ENCODE peak calls at places on chromosomes 4 and X, in four cellular contexts. T, Q, G and A are unnamed samples.
A peak's percentile ranks its signal among the peaks of the same experiment; 100 is the strongest.

GRCh38 chrX:69177511-69178162 is 12.4 kb upstream of the PJA1 start:
- DNase-seq in T (no peak), Q (no peak), G (no peak), A (no peak)

GRCh38 chr4:18109677-18110076 is 88.1 kb upstream of the LCORL start:
- DNase-seq in T (no peak), Q (no peak), G (no peak), A (no peak)

GRCh38 chr4:7687796-7688195 is 251.9 kb downstream of the AFAP1 start:
- DNase-seq in T (no peak), Q (no peak), G (no peak), A (no peak)

GRCh38 chrX:118577041-118577440 is 81.4 kb downstream of the DOCK11 start:
- DNase-seq in T (no peak), Q (peak; percentile 55), G (peak; percentile 67), A (no peak)

GRCh38 chr4:115171220-115171619 is 57.8 kb upstream of the NDST4 start:
- DNase-seq in T (no peak), Q (no peak), G (no peak), A (no peak)

GRCh38 chr4:14856076-14856926 is 146.0 kb upstream of the CPEB2 start:
- DNase-seq in T (no peak), Q (no peak), G (no peak), A (no peak)

GRCh38 chr4:71113294-71113693 is 119.8 kb downstream of the DCK start:
- DNase-seq in T (no peak), Q (no peak), G (no peak), A (no peak)

GRCh38 chr4:18882468-18882867 is 860.9 kb upstream of the LCORL start:
- DNase-seq in T (no peak), Q (no peak), G (no peak), A (no peak)

GRCh38 chr4:6019316-6020263 is 1.4 kb upstream of the C4orf50 start:
- DNase-seq in T (no peak), Q (no peak), G (no peak), A (peak; percentile 30)

GRCh38 chr4:78056265-78057129 is 626 bp upstream of the FRAS1 start:
- DNase-seq in T (no peak), Q (peak; percentile 53), G (peak; percentile 70), A (no peak)

GRCh38 chr4:137124278-137124932 is 407.9 kb downstream of the PCDH18 start:
- DNase-seq in T (no peak), Q (no peak), G (no peak), A (no peak)

GRCh38 chr4:6618386-6619115 is 21.9 kb upstream of the MRFAP1 start:
- DNase-seq in T (no peak), Q (no peak), G (no peak), A (no peak)

GRCh38 chrX:129979207-129979920 is 3.1 kb upstream of the BCORL1 start:
- DNase-seq in T (no peak), Q (no peak), G (no peak), A (peak; percentile 16)

GRCh38 chr4:43716721-43717395 is 731.8 kb downstream of the KCTD8 start:
- DNase-seq in T (no peak), Q (no peak), G (no peak), A (no peak)

GRCh38 chr4:108361886-108362285 is 193.2 kb upstream of the LEF1 start:
- DNase-seq in T (no peak), Q (no peak), G (no peak), A (no peak)

GRCh38 chrX:18401848-18402213 is 23.6 kb upstream of the CDKL5 start:
- DNase-seq in T (no peak), Q (no peak), G (no peak), A (no peak)

GRCh38 chr4:126604273-126604867 is 1028.4 kb upstream of the INTU start:
- DNase-seq in T (no peak), Q (no peak), G (no peak), A (no peak)

GRCh38 chrX:23548164-23548563 is 119.1 kb upstream of the PRDX4 start:
- DNase-seq in T (no peak), Q (no peak), G (no peak), A (no peak)

GRCh38 chrX:155028192-155028591 is 1.5 kb downstream of the FUNDC2 start:
- DNase-seq in T (no peak), Q (no peak), G (no peak), A (no peak)

GRCh38 chrX:75784689-75785491 is at the start of gene MAGEE2:
- DNase-seq in T (no peak), Q (peak; percentile 18), G (no peak), A (no peak)

GRCh38 chr4:6916587-6917444 is 7.2 kb downstream of the TBC1D14 start:
- DNase-seq in T (peak; percentile 57), Q (no peak), G (no peak), A (no peak)

GRCh38 chr4:15963568-15963967 is 593 bp upstream of the FGFBP2 start:
- DNase-seq in T (no peak), Q (no peak), G (no peak), A (no peak)

GRCh38 chr4:67250497-67250896 is 294.8 kb downstream of the CENPC start:
- DNase-seq in T (no peak), Q (no peak), G (no peak), A (no peak)

GRCh38 chr4:53361451-53361850 is 4.4 kb downstream of the SCFD2 start:
- DNase-seq in T (no peak), Q (no peak), G (no peak), A (no peak)

GRCh38 chr4:166144607-166145006 is 271.6 kb downstream of the TLL1 start:
- DNase-seq in T (no peak), Q (no peak), G (no peak), A (no peak)

GRCh38 chr4:95216636-95217035 is 332.1 kb downstream of the UNC5C start:
- DNase-seq in T (no peak), Q (no peak), G (no peak), A (no peak)

GRCh38 chr4:150960818-150961217 is 54.3 kb downstream of the LRBA start:
- DNase-seq in T (no peak), Q (no peak), G (no peak), A (no peak)

GRCh38 chrX:72475952-72476668 is 96.5 kb downstream of the HDAC8 start:
- DNase-seq in T (no peak), Q (no peak), G (no peak), A (no peak)

GRCh38 chr4:159048166-159048886 is 54.6 kb upstream of the RAPGEF2 start:
- DNase-seq in T (no peak), Q (peak; percentile 64), G (peak; percentile 71), A (no peak)

GRCh38 chr4:146507607-146508006 is 14.1 kb downstream of the SLC10A7 start:
- DNase-seq in T (no peak), Q (no peak), G (no peak), A (no peak)

GRCh38 chrX:40101430-40101802 is 3.7 kb upstream of the BCOR start:
- DNase-seq in T (no peak), Q (no peak), G (no peak), A (no peak)

GRCh38 chrX:107537815-107538214 is 88.4 kb downstream of the FRMPD3 start:
- DNase-seq in T (no peak), Q (no peak), G (no peak), A (no peak)

GRCh38 chrX:104137496-104137895 is 19.3 kb downstream of the SLC25A53 start:
- DNase-seq in T (no peak), Q (no peak), G (no peak), A (no peak)

GRCh38 chr4:121822796-121823504 is 733 bp downstream of the CCNA2 start:
- DNase-seq in T (no peak), Q (no peak), G (no peak), A (no peak)

GRCh38 chrX:47060708-47061107 is 17.5 kb upstream of the RGN start:
- DNase-seq in T (no peak), Q (no peak), G (no peak), A (no peak)
- H3K27ac ChIP-seq in T (no peak overlapping the region), Q (no peak overlapping the region), G (no peak overlapping the region), A (no peak overlapping the region)

GRCh38 chrX:2697741-2698294 is 6.7 kb downstream of the CD99 start:
- DNase-seq in T (no peak), Q (no peak), G (no peak), A (no peak)
- H3K27ac ChIP-seq in T (peak overlapping the region; percentile 39), Q (no peak overlapping the region), G (peak overlapping the region; percentile 63), A (no peak overlapping the region)

GRCh38 chr4:100348472-100348871 is 158.2 kb upstream of the DDIT4L start:
- DNase-seq in T (no peak), Q (no peak), G (no peak), A (no peak)

GRCh38 chr4:100347241-100347640 is 157.0 kb upstream of the DDIT4L start:
- DNase-seq in T (no peak), Q (no peak), G (no peak), A (no peak)
- H3K27ac ChIP-seq in T (no peak overlapping the region), Q (no peak overlapping the region), G (no peak overlapping the region), A (no peak overlapping the region)

DNA sequence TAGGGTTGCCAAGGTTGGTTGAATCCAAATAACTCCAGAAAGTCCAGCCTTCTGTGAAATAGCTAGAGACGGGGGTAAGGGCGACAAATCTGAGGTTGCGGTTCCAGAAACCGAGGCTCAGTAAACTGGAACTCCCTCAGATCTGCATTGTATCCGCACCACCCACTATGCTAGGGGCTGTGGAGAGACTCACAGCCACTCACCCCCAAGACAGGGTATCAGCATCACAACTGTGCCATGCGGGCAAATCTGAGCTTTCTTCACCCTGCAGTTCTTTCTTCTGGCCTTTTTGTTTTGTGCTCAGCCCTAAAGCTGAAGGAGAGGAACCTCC is 581 bp downstream of the CA5B start:
- DNase-seq in T (no peak), Q (no peak), G (no peak), A (no peak)
- H3K27ac ChIP-seq in T (peak overlapping the region; percentile 64), Q (no peak overlapping the region), G (no peak overlapping the region), A (no peak overlapping the region)

GRCh38 chrX:74107666-74108065 is 196.3 kb upstream of the ZCCHC13 start:
- DNase-seq in T (no peak), Q (no peak), G (no peak), A (no peak)

GRCh38 chrX:74104356-74105065 is 199.5 kb upstream of the ZCCHC13 start:
- DNase-seq in T (no peak), Q (no peak), G (no peak), A (no peak)
- H3K27ac ChIP-seq in T (no peak overlapping the region), Q (no peak overlapping the region), G (no peak overlapping the region), A (no peak overlapping the region)

GRCh38 chrX:137998619-137999018 is 432.7 kb downstream of the ZIC3 start:
- DNase-seq in T (no peak), Q (no peak), G (no peak), A (no peak)

GRCh38 chrX:138006176-138006575 is 440.2 kb downstream of the ZIC3 start:
- DNase-seq in T (no peak), Q (no peak), G (no peak), A (no peak)

GRCh38 chrX:137999542-137999941 is 433.6 kb downstream of the ZIC3 start:
- DNase-seq in T (no peak), Q (no peak), G (no peak), A (no peak)

GRCh38 chrX:137999071-137999470 is 433.1 kb downstream of the ZIC3 start:
- DNase-seq in T (no peak), Q (no peak), G (no peak), A (no peak)

GRCh38 chrX:138001219-138001618 is 435.3 kb downstream of the ZIC3 start:
- DNase-seq in T (no peak), Q (no peak), G (no peak), A (no peak)
- H3K27ac ChIP-seq in T (no peak overlapping the region), Q (no peak overlapping the region), G (no peak overlapping the region), A (no peak overlapping the region)

GRCh38 chr4:87069037-87069742 is 134.4 kb downstream of the AFF1 start:
- DNase-seq in T (no peak), Q (no peak), G (no peak), A (no peak)
- H3K27ac ChIP-seq in T (no peak overlapping the region), Q (peak overlapping the region; percentile 37), G (peak overlapping the region; percentile 64), A (no peak overlapping the region)